ENCODE peak calls at places on chromosomes 4 and X, in ten cellular contexts. T is EH; H is GM12865; E is activated CD8-positive, alpha-beta memory T cell treated with anti-CD3 and anti-CD28 coated beads for 48 hours; G is uterus; C is smooth muscle cell of the brain vasculature; R is CD4-positive, alpha-beta T cell; K is Jurkat, Clone E6-1; V is Ammon's horn; I is germinal center. Y is an unnamed sample.

GRCh38 chr4:26141916-26142638 is 178.7 kb upstream of the RBPJ start:
- DNase-seq in E (no peak), K (no peak), V (peak; percentile 65), T (peak; percentile 72), I (peak; percentile 65), C (peak; percentile 93), H (peak; percentile 55), G (peak; percentile 41), R (no peak), Y (no peak)

GRCh38 chr4:45155081-45155777 is 428.9 kb upstream of the GNPDA2 start:
- DNase-seq in G (no peak), H (no peak), K (no peak), E (no peak), R (no peak), T (no peak), C (no peak), I (no peak), V (no peak), Y (no peak)

GRCh38 chr4:173538148-173538902 is 8.3 kb upstream of the HAND2 start:
- DNase-seq in R (no peak), C (no peak), T (peak; percentile 20), I (no peak), H (no peak), E (no peak), G (no peak), V (no peak), K (no peak), Y (no peak)

GRCh38 chrX:10325606-10326005 is 168.8 kb downstream of the CLCN4 start:
- DNase-seq in C (no peak), V (no peak), T (peak; percentile 27), I (no peak), E (no peak), K (no peak), R (no peak), H (no peak), G (no peak), Y (no peak)

GRCh38 chrX:136201601-136202000 is 49.6 kb downstream of the MAP7D3 start:
- DNase-seq in T (no peak), I (no peak), G (no peak), V (no peak), E (no peak), K (no peak), H (no peak), C (no peak), R (no peak), Y (no peak)

GRCh38 chr4:82797591-82798081 is 960 bp downstream of the SCD5 start:
- DNase-seq in G (no peak), V (no peak), E (no peak), T (peak; percentile 45), K (no peak), R (no peak), I (no peak), H (peak; percentile 16), C (no peak), Y (no peak)

GRCh38 chr4:20178902-20179576 is 72.7 kb upstream of the SLIT2 start:
- DNase-seq in H (no peak), I (no peak), T (no peak), K (no peak), R (no peak), C (no peak), V (no peak), E (no peak), G (no peak), Y (no peak)

GRCh38 chr4:60617731-60618130 is 582.4 kb upstream of the ADGRL3 start:
- DNase-seq in I (no peak), H (no peak), C (no peak), T (peak; percentile 71), K (no peak), V (no peak), G (no peak), E (no peak), R (no peak), Y (no peak)

GRCh38 chr4:152961752-152962117 is 25.6 kb downstream of the FHDC1 start:
- DNase-seq in K (no peak), G (no peak), C (no peak), V (no peak), H (no peak), T (no peak), R (no peak), I (no peak), E (no peak), Y (no peak)

GRCh38 chrX:55488559-55489314 is 911 bp downstream of the USP51 start:
- DNase-seq in G (peak; percentile 72), R (peak; percentile 58), V (peak; percentile 76), H (peak; percentile 60), E (peak; percentile 2), C (peak; percentile 17), I (peak; percentile 63), T (peak; percentile 67), K (peak; percentile 36), Y (no peak)

GRCh38 chrX:74160358-74160757 is 143.6 kb upstream of the ZCCHC13 start:
- DNase-seq in I (no peak), C (no peak), V (no peak), E (no peak), R (no peak), G (no peak), T (no peak), K (no peak), H (no peak), Y (no peak)

GRCh38 chr4:73679836-73680235 is 59.6 kb upstream of the RASSF6 start:
- DNase-seq in G (no peak), H (no peak), K (no peak), T (peak; percentile 89), C (no peak), V (no peak), E (no peak), R (no peak), I (no peak), Y (no peak)

GRCh38 chr4:147355849-147356248 is 125.0 kb upstream of the EDNRA start:
- DNase-seq in I (no peak), T (peak; percentile 97), E (no peak), R (no peak), C (peak; percentile 93), H (no peak), V (no peak), K (no peak), G (no peak), Y (no peak)

GRCh38 chr4:55038176-55038890 is 87.1 kb downstream of the KDR start:
- DNase-seq in V (no peak), T (peak; percentile 4), E (no peak), C (no peak), G (peak; percentile 74), H (no peak), K (no peak), I (no peak), R (no peak), Y (no peak)

GRCh38 chr4:85812776-85813175 is 337.8 kb downstream of the ARHGAP24 start:
- DNase-seq in C (no peak), G (no peak), H (no peak), T (peak; percentile 47), E (no peak), R (no peak), K (no peak), V (no peak), I (no peak), Y (no peak)

GRCh38 chrX:53729756-53730155 is 43.2 kb upstream of the HUWE1 start:
- DNase-seq in I (no peak), T (no peak), R (no peak), G (no peak), K (no peak), E (no peak), C (no peak), H (no peak), V (no peak), Y (no peak)

GRCh38 chr4:4647041-4647440 is 105.2 kb upstream of the STX18 start:
- DNase-seq in K (no peak), V (no peak), R (no peak), C (no peak), T (peak; percentile 36), G (no peak), H (no peak), I (no peak), E (no peak), Y (no peak)

GRCh38 chr4:165927815-165928214 is 54.8 kb downstream of the TLL1 start:
- DNase-seq in V (no peak), K (no peak), T (no peak), C (no peak), R (no peak), G (no peak), I (no peak), E (no peak), H (no peak), Y (no peak)

GRCh38 chrX:72130762-72131231 is 918 bp downstream of the RTL5 start:
- DNase-seq in C (no peak), T (no peak), G (peak; percentile 36), E (no peak), K (no peak), R (no peak), H (no peak), V (no peak), I (no peak), Y (no peak)

GRCh38 chr4:110003401-110004187 is 90.9 kb downstream of the EGF start:
- DNase-seq in V (no peak), E (no peak), C (no peak), K (no peak), T (no peak), H (no peak), G (no peak), R (no peak), I (no peak), Y (no peak)

GRCh38 chr4:151921371-151921770 is 160.6 kb upstream of the GATB start:
- DNase-seq in H (no peak), T (peak; percentile 71), G (no peak), C (no peak), K (no peak), V (no peak), I (no peak), R (no peak), E (no peak), Y (no peak)

GRCh38 chrX:10240918-10241317 is 84.1 kb downstream of the CLCN4 start:
- DNase-seq in I (no peak), K (no peak), C (no peak), G (peak; percentile 47), V (no peak), T (peak; percentile 86), H (peak; percentile 9), E (no peak), R (no peak), Y (peak; percentile 63)

GRCh38 chr4:126850286-126850685 is 782.5 kb upstream of the INTU start:
- DNase-seq in I (no peak), V (no peak), E (no peak), K (peak; percentile 4), H (no peak), G (no peak), C (peak; percentile 23), T (peak; percentile 98), R (no peak), Y (peak; percentile 60)

GRCh38 chrX:137432609-137433008 is 133.3 kb upstream of the ZIC3 start:
- DNase-seq in H (peak; percentile 39), V (peak; percentile 12), R (no peak), I (no peak), E (no peak), T (no peak), G (no peak), K (peak; percentile 41), C (no peak), Y (no peak)

GRCh38 chr4:8191136-8191747 is 7.8 kb upstream of the SH3TC1 start:
- DNase-seq in K (no peak), T (peak; percentile 64), V (peak; percentile 71), E (no peak), G (peak; percentile 65), H (peak; percentile 85), R (no peak), C (no peak), I (no peak), Y (no peak)

GRCh38 chr4:60655356-60655755 is 544.8 kb upstream of the ADGRL3 start:
- DNase-seq in R (no peak), C (no peak), G (no peak), T (no peak), I (no peak), E (no peak), K (no peak), H (no peak), V (no peak), Y (no peak)

GRCh38 chrX:109372716-109373115 is 109.2 kb downstream of the GUCY2F start:
- DNase-seq in T (no peak), I (no peak), G (no peak), V (no peak), R (no peak), H (no peak), E (no peak), C (no peak), K (no peak), Y (no peak)

GRCh38 chrX:64885850-64886249 is 90.4 kb downstream of the ZC4H2 start:
- DNase-seq in V (no peak), G (no peak), I (peak; percentile 3), H (peak; percentile 6), E (no peak), C (no peak), K (no peak), T (no peak), R (no peak), Y (no peak)

Y was measured in AG09319.